ENCODE peak calls at places on chromosomes 7 and 10, in six cellular contexts. B, V, Y, S, F and O are unnamed samples. For H3K9me3, the result is how much of the 10 kb centered on the place peaks cover.

GRCh38 chr7:105723582-105723981 is 142.3 kb upstream of the EFCAB10 start:
- DNase-seq in B (no peak), Y (no peak), F (no peak), S (no peak), V (no peak), O (no peak)

GRCh38 chr7:26090927-26091519 is 61.0 kb upstream of the NFE2L3 start:
- DNase-seq in B (no peak), S (no peak), Y (peak), V (peak), F (peak), O (no peak)

GRCh38 chr7:155962191-155962967 is 150.1 kb upstream of the SHH start:
- DNase-seq in Y (no peak), V (peak), F (no peak), S (peak), B (peak), O (peak)

GRCh38 chr10:29878492-29878891 is 180.9 kb downstream of the JCAD start:
- DNase-seq in B (no peak), Y (no peak), V (no peak), S (no peak), F (no peak), O (no peak)

GRCh38 chr10:128519581-128519980 is 393.4 kb upstream of the MKI67 start:
- DNase-seq in V (no peak), B (no peak), S (no peak), Y (no peak), F (no peak), O (no peak)

GRCh38 chr10:125783408-125783807 is 7.8 kb upstream of the MMP21 start:
- DNase-seq in Y (no peak), V (no peak), B (no peak), F (no peak), S (no peak), O (no peak)

GRCh38 chr10:6694447-6695155 is 114.5 kb upstream of the PRKCQ start:
- DNase-seq in S (no peak), V (no peak), F (no peak), B (no peak), Y (no peak), O (no peak)

GRCh38 chr10:117631276-117632151 is 89.0 kb downstream of the EMX2 start:
- DNase-seq in Y (no peak), V (no peak), F (no peak), B (no peak), S (peak), O (no peak)

GRCh38 chr7:26343837-26344236 is 52.2 kb downstream of the SNX10 start:
- DNase-seq in S (no peak), F (no peak), B (no peak), V (no peak), Y (no peak), O (no peak)

GRCh38 chr10:97939446-97939990 is 89.9 kb downstream of the GOLGA7B start:
- DNase-seq in Y (no peak), V (no peak), B (no peak), S (no peak), F (no peak), O (no peak)

GRCh38 chr7:18361756-18362155 is 133.8 kb upstream of the HDAC9 start:
- DNase-seq in Y (no peak), S (peak), B (no peak), F (no peak), V (no peak), O (no peak)

GRCh38 chr7:131608112-131608498 is 51.7 kb upstream of the PODXL start:
- DNase-seq in V (no peak), Y (no peak), F (no peak), B (no peak), S (no peak), O (no peak)

GRCh38 chr10:48590945-48591344 is 13.9 kb downstream of the ARHGAP22 start:
- DNase-seq in Y (no peak), V (no peak), S (no peak), B (no peak), F (no peak), O (no peak)

GRCh38 chr7:55439627-55440026 is 74.5 kb downstream of the LANCL2 start:
- DNase-seq in F (no peak), B (no peak), Y (no peak), S (no peak), V (no peak), O (no peak)

GRCh38 chr7:50868426-50869100 is 85.9 kb upstream of the GRB10 start:
- DNase-seq in S (no peak), B (peak), Y (no peak), F (no peak), V (no peak), O (no peak)

GRCh38 chr10:113228570-113228969 is 278.5 kb downstream of the TCF7L2 start:
- DNase-seq in V (no peak), F (no peak), S (no peak), Y (no peak), B (peak), O (no peak)
- H3K9me3 ChIP-seq in V (under half), F (under half), S (under half), Y (under half), B (under half), O (under half)

GRCh38 chr10:95275726-95276366 is 15.0 kb downstream of the PDLIM1 start:
- DNase-seq in B (peak), S (no peak), F (no peak), V (no peak), Y (peak), O (no peak)
- H3K4me3 ChIP-seq in B (no peak), S (no peak), F (no peak), V (no peak), Y (no peak), O (no peak)

GRCh38 chr10:14540062-14540461 is 209.3 kb upstream of the FRMD4A start:
- DNase-seq in Y (no peak), B (no peak), F (no peak), V (no peak), S (no peak), O (no peak)
- TF ChIP-seq POLR2AphosphoS5 in Y (no peak), B (no peak), F (no peak), V (no peak), S (no peak), O (no peak)

GRCh38 chr7:158310924-158311713 is 276.5 kb downstream of the PTPRN2 start:
- DNase-seq in F (no peak), B (peak), V (no peak), S (peak), Y (no peak), O (no peak)
- H3K9me3 ChIP-seq in F (under half), B (under half), V (under half), S (half or more), Y (under half), O (under half)

GRCh38 chr10:102435529-102436233 is 3.3 kb upstream of the CUEDC2 start:
- DNase-seq in S (no peak), F (no peak), B (no peak), Y (no peak), V (no peak), O (no peak)
- H3K4me3 ChIP-seq in S (peak), F (peak), B (peak), Y (no peak), V (no peak), O (peak)